ENCODE peak calls at places on chromosomes 7 and 10, in nine cellular contexts. One of them, this sample, is unnamed.

GRCh38 chr10:31095677-31096076 is 64.0 kb upstream of the ZNF438 start:
- DNase-seq in tibial nerve: no peak
- DNase-seq in prostate gland: no peak
- DNase-seq in HepG2: no peak
- DNase-seq in ovary: no peak
- DNase-seq in HCT116: no peak
- DNase-seq in spleen: no peak
- DNase-seq in GM12878: no peak
- DNase-seq in A549: no peak
- DNase-seq in this sample: no peak

GRCh38 chr7:100602889-100603696 is 930 bp downstream of the PCOLCE start:
- DNase-seq in ovary: peak
- DNase-seq in tibial nerve: peak
- DNase-seq in GM12878: no peak
- DNase-seq in HepG2: no peak
- DNase-seq in spleen: no peak
- DNase-seq in A549: no peak
- DNase-seq in prostate gland: no peak
- DNase-seq in HCT116: no peak
- DNase-seq in this sample: peak

GRCh38 chr7:47392241-47392759 is 189.6 kb downstream of the TNS3 start:
- DNase-seq in spleen: no peak
- DNase-seq in HepG2: no peak
- DNase-seq in prostate gland: no peak
- DNase-seq in GM12878: no peak
- DNase-seq in HCT116: no peak
- DNase-seq in A549: no peak
- DNase-seq in ovary: peak
- DNase-seq in tibial nerve: no peak
- DNase-seq in this sample: peak

GRCh38 chr7:107077699-107078516 is 33.4 kb downstream of the PRKAR2B start:
- DNase-seq in HepG2: no peak
- DNase-seq in prostate gland: no peak
- DNase-seq in tibial nerve: no peak
- DNase-seq in spleen: no peak
- DNase-seq in ovary: no peak
- DNase-seq in A549: peak
- DNase-seq in HCT116: peak
- DNase-seq in GM12878: no peak
- DNase-seq in this sample: no peak

GRCh38 chr10:79930751-79931150 is 18.2 kb downstream of the SFTPD start:
- DNase-seq in GM12878: no peak
- DNase-seq in HepG2: no peak
- DNase-seq in prostate gland: no peak
- DNase-seq in tibial nerve: no peak
- DNase-seq in ovary: no peak
- DNase-seq in spleen: no peak
- DNase-seq in HCT116: no peak
- DNase-seq in A549: no peak
- DNase-seq in this sample: no peak

GRCh38 chr7:146557971-146558469 is 441.4 kb downstream of the CNTNAP2 start:
- DNase-seq in spleen: no peak
- DNase-seq in ovary: no peak
- DNase-seq in GM12878: no peak
- DNase-seq in HepG2: no peak
- DNase-seq in prostate gland: no peak
- DNase-seq in HCT116: no peak
- DNase-seq in A549: no peak
- DNase-seq in tibial nerve: no peak
- DNase-seq in this sample: no peak

GRCh38 chr7:55570939-55571338 is 1.4 kb downstream of the VOPP1 start:
- DNase-seq in HCT116: no peak
- DNase-seq in tibial nerve: no peak
- DNase-seq in spleen: no peak
- DNase-seq in A549: no peak
- DNase-seq in ovary: no peak
- DNase-seq in GM12878: no peak
- DNase-seq in prostate gland: no peak
- DNase-seq in HepG2: peak
- DNase-seq in this sample: no peak

GRCh38 chr7:15905251-15906040 is 219.0 kb upstream of the MEOX2 start:
- DNase-seq in A549: no peak
- DNase-seq in ovary: no peak
- DNase-seq in HCT116: no peak
- DNase-seq in tibial nerve: no peak
- DNase-seq in HepG2: no peak
- DNase-seq in GM12878: no peak
- DNase-seq in spleen: no peak
- DNase-seq in prostate gland: no peak
- DNase-seq in this sample: no peak

GRCh38 chr10:82981137-82981723 is 1106.2 kb downstream of the NRG3 start:
- DNase-seq in GM12878: no peak
- DNase-seq in prostate gland: no peak
- DNase-seq in spleen: no peak
- DNase-seq in A549: no peak
- DNase-seq in HepG2: no peak
- DNase-seq in HCT116: no peak
- DNase-seq in ovary: no peak
- DNase-seq in tibial nerve: no peak
- DNase-seq in this sample: no peak

GRCh38 chr10:102133373-102134195 is 744 bp downstream of the PPRC1 start:
- DNase-seq in tibial nerve: peak
- DNase-seq in prostate gland: peak
- DNase-seq in ovary: peak
- DNase-seq in HCT116: no peak
- DNase-seq in A549: peak
- DNase-seq in HepG2: peak
- DNase-seq in spleen: peak
- DNase-seq in GM12878: no peak
- DNase-seq in this sample: peak

GRCh38 chr10:113497203-113497602 is 55.6 kb upstream of the HABP2 start:
- DNase-seq in ovary: no peak
- DNase-seq in tibial nerve: no peak
- DNase-seq in spleen: no peak
- DNase-seq in HepG2: no peak
- DNase-seq in GM12878: no peak
- DNase-seq in HCT116: no peak
- DNase-seq in A549: no peak
- DNase-seq in prostate gland: no peak
- DNase-seq in this sample: no peak

GRCh38 chr7:88224596-88225275 is 4.9 kb upstream of the SRI start:
- DNase-seq in ovary: no peak
- DNase-seq in GM12878: no peak
- DNase-seq in spleen: no peak
- DNase-seq in HCT116: no peak
- DNase-seq in HepG2: no peak
- DNase-seq in tibial nerve: no peak
- DNase-seq in A549: peak
- DNase-seq in prostate gland: no peak
- DNase-seq in this sample: no peak

DNA sequence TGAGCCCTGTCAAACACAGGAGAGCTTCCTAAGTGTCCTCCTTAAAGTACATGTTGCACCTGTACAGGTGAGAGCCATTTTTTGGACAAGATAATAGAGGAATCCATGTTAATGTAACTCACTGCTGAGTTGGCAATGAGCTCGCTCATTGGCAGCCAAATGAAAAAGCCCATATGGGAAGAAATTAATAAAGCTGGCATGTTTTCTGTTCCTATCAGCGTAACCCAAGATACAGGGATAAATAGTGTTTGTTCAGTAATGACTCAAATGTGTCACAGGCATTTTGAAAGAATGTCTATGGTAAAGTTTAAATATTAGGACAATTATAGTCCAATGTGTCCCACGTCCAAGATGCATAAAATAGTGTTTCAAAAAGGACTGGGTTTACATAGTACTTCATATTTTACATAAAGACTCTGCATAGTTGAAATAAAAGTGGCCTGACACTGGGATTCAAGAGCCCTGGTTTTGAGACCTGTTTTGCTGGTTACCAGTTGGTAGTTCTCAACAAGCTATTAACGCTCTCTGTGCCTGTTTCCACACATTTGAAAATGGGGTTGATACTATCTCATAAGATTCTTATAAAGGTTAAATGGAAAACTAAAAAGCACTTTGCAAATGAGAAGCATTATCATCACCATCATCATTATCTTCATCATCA is 49.1 kb downstream of the MTURN start:
- DNase-seq in HepG2: no peak
- DNase-seq in prostate gland: no peak
- DNase-seq in HCT116: no peak
- DNase-seq in A549: no peak
- DNase-seq in tibial nerve: no peak
- DNase-seq in spleen: no peak
- DNase-seq in GM12878: no peak
- DNase-seq in ovary: no peak
- DNase-seq in this sample: no peak
- H3K27ac ChIP-seq in HepG2: no peak
- H3K27ac ChIP-seq in prostate gland: no peak
- H3K27ac ChIP-seq in HCT116: no peak
- H3K27ac ChIP-seq in A549: no peak
- H3K27ac ChIP-seq in tibial nerve: peak
- H3K27ac ChIP-seq in spleen: peak
- H3K27ac ChIP-seq in GM12878: no peak
- H3K27ac ChIP-seq in ovary: no peak
- H3K27ac ChIP-seq in this sample: no peak

DNA sequence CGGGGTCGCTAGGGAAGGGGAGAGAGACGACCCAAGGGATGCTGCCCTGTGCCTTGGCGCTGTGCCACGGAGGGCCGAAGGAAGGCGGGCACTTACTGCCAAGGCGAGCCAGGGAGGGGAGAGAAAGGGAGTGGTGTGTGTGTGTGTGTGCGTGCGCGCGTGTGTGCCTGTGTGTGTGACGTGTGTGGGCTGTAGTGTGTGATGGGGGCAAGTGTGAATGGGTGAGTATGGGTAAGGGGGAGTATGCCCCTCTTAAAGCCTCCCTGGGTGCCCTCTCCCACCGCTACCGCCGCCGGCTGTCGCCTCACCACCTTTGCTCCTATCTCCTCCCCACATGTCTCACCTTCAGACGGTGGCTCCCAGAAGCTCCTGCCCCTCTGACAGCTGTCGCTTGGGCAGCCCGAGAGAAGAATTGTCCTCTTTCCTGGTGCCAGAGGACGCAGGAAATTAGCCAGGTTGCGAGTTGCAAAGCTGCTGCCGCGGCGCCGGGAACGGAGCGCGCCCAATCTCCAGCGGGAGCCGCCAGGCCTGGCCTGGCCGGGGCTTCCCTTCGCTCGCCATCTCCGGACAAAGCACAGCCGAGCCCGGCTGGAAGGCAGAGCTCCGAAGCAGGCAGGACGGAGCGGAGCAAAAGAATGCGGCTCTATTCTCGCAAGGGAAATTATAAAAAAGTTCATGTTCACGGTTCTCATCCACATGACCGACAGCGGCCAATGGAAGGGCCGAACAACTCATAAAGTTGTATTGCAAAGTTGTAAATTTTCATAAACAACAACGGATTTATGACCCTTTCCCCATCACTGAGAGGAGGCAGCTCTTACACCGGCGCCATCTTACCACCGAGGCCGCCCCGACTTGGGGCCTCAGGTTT is at the start of gene HOXA3:
- DNase-seq in HepG2: no peak
- DNase-seq in ovary: peak
- DNase-seq in tibial nerve: no peak
- DNase-seq in prostate gland: no peak
- DNase-seq in HCT116: no peak
- DNase-seq in spleen: peak
- DNase-seq in A549: no peak
- DNase-seq in GM12878: no peak
- DNase-seq in this sample: peak
- TF ChIP-seq POLR2A in HepG2: no peak
- TF ChIP-seq POLR2A in ovary: no peak
- TF ChIP-seq POLR2A in tibial nerve: peak
- TF ChIP-seq POLR2A in prostate gland: peak
- TF ChIP-seq POLR2A in HCT116: no peak
- TF ChIP-seq POLR2A in spleen: no peak
- TF ChIP-seq POLR2A in A549: no peak
- TF ChIP-seq POLR2A in GM12878: no peak
- TF ChIP-seq POLR2A in this sample: no peak

GRCh38 chr7:50355817-50356178 is 51.3 kb downstream of the IKZF1 start:
- DNase-seq in HCT116: no peak
- DNase-seq in spleen: no peak
- DNase-seq in HepG2: no peak
- DNase-seq in A549: no peak
- DNase-seq in prostate gland: no peak
- DNase-seq in GM12878: no peak
- DNase-seq in tibial nerve: no peak
- DNase-seq in ovary: no peak
- DNase-seq in this sample: no peak
- H3K27ac ChIP-seq in HCT116: no peak
- H3K27ac ChIP-seq in spleen: peak
- H3K27ac ChIP-seq in HepG2: no peak
- H3K27ac ChIP-seq in A549: no peak
- H3K27ac ChIP-seq in prostate gland: no peak
- H3K27ac ChIP-seq in GM12878: no peak
- H3K27ac ChIP-seq in tibial nerve: no peak
- H3K27ac ChIP-seq in ovary: no peak
- H3K27ac ChIP-seq in this sample: no peak

GRCh38 chr7:16982640-16983103 is 100.9 kb upstream of the AGR3 start:
- DNase-seq in ovary: no peak
- DNase-seq in A549: peak
- DNase-seq in HepG2: peak
- DNase-seq in prostate gland: no peak
- DNase-seq in GM12878: no peak
- DNase-seq in spleen: no peak
- DNase-seq in HCT116: peak
- DNase-seq in tibial nerve: no peak
- DNase-seq in this sample: peak
- TF ChIP-seq POLR2A in ovary: no peak
- TF ChIP-seq POLR2A in A549: no peak
- TF ChIP-seq POLR2A in HepG2: no peak
- TF ChIP-seq POLR2A in prostate gland: no peak
- TF ChIP-seq POLR2A in GM12878: no peak
- TF ChIP-seq POLR2A in spleen: no peak
- TF ChIP-seq POLR2A in HCT116: no peak
- TF ChIP-seq POLR2A in tibial nerve: no peak
- TF ChIP-seq POLR2A in this sample: no peak

GRCh38 chr10:70324341-70324861 is 40.6 kb upstream of the NPFFR1 start:
- DNase-seq in prostate gland: no peak
- DNase-seq in A549: no peak
- DNase-seq in spleen: no peak
- DNase-seq in GM12878: no peak
- DNase-seq in HCT116: no peak
- DNase-seq in HepG2: peak
- DNase-seq in tibial nerve: peak
- DNase-seq in ovary: no peak
- DNase-seq in this sample: peak
- H3K27ac ChIP-seq in prostate gland: no peak
- H3K27ac ChIP-seq in A549: no peak
- H3K27ac ChIP-seq in spleen: peak
- H3K27ac ChIP-seq in GM12878: peak
- H3K27ac ChIP-seq in HCT116: no peak
- H3K27ac ChIP-seq in HepG2: peak
- H3K27ac ChIP-seq in tibial nerve: peak
- H3K27ac ChIP-seq in ovary: no peak
- H3K27ac ChIP-seq in this sample: no peak